ENCODE peak calls at places on chromosomes 16 and 17, in ten cellular contexts. H is epithelial cell of esophagus, N is tibial nerve, D is cardiac fibroblast, P is neural progenitor cell, I is Calu3, Z is neural crest cell, K is GM13977, R is lung, F is fibroblast of villous mesenchyme. M is an unnamed sample.

GRCh38 chr17:56213031-56213430 is 59.8 kb downstream of the ANKFN1 start:
- DNase-seq in H (no peak), N (no peak), D (no peak), P (no peak), I (no peak), Z (no peak), K (no peak), R (no peak), F (no peak), M (no peak)

GRCh38 chr17:40582328-40582901 is 17.1 kb upstream of the CCR7 start:
- DNase-seq in H (peak; percentile 91), N (no peak), D (no peak), P (no peak), I (peak; percentile 60), Z (no peak), K (no peak), R (peak; percentile 47), F (no peak), M (no peak)

GRCh38 chr17:62064029-62064790 is 868 bp downstream of the MED13 start:
- DNase-seq in H (peak; percentile 66), N (no peak), D (peak; percentile 42), P (no peak), I (no peak), Z (no peak), K (peak; percentile 52), R (no peak), F (peak; percentile 39), M (no peak)

GRCh38 chr17:55571095-55571494 is 59.8 kb upstream of the SMIM36 start:
- DNase-seq in H (peak; percentile 22), N (no peak), D (no peak), P (no peak), I (no peak), Z (no peak), K (no peak), R (no peak), F (no peak), M (no peak)

GRCh38 chr17:80862341-80862969 is 129.2 kb upstream of the CHMP6 start:
- DNase-seq in H (no peak), N (no peak), D (no peak), P (no peak), I (no peak), Z (no peak), K (no peak), R (no peak), F (no peak), M (no peak)

GRCh38 chr17:40551091-40551873 is 14.0 kb downstream of the CCR7 start:
- DNase-seq in H (peak; percentile 78), N (peak; percentile 70), D (peak; percentile 99), P (no peak), I (no peak), Z (no peak), K (no peak), R (peak; percentile 85), F (peak; percentile 100), M (peak; percentile 95)

GRCh38 chr16:82715833-82716232 is 89.1 kb downstream of the CDH13 start:
- DNase-seq in H (no peak), N (no peak), D (peak; percentile 29), P (no peak), I (no peak), Z (no peak), K (no peak), R (no peak), F (no peak), M (no peak)

GRCh38 chr17:50499270-50499669 is 9.0 kb upstream of the MYCBPAP start:
- DNase-seq in H (no peak), N (no peak), D (no peak), P (no peak), I (no peak), Z (no peak), K (no peak), R (no peak), F (no peak), M (no peak)

GRCh38 chr16:58426095-58426494 is 33.8 kb downstream of the GINS3 start:
- DNase-seq in H (no peak), N (no peak), D (no peak), P (no peak), I (no peak), Z (no peak), K (no peak), R (no peak), F (no peak), M (no peak)

GRCh38 chr17:10316986-10317834 is 55.6 kb downstream of the MYH13 start:
- DNase-seq in H (no peak), N (no peak), D (peak; percentile 79), P (peak; percentile 72), I (no peak), Z (peak; percentile 50), K (peak; percentile 55), R (peak; percentile 70), F (peak; percentile 54), M (peak; percentile 65)

GRCh38 chr17:74070374-74070773 is 133.1 kb upstream of the RPL38 start:
- DNase-seq in H (no peak), N (no peak), D (no peak), P (no peak), I (no peak), Z (no peak), K (no peak), R (no peak), F (no peak), M (no peak)
- TF ChIP-seq CTCF in H (no peak), N (no peak), D (no peak), P (peak; percentile 20), I (no peak), Z (no peak), K (no peak), R (no peak), F (no peak), M (no peak)

DNA sequence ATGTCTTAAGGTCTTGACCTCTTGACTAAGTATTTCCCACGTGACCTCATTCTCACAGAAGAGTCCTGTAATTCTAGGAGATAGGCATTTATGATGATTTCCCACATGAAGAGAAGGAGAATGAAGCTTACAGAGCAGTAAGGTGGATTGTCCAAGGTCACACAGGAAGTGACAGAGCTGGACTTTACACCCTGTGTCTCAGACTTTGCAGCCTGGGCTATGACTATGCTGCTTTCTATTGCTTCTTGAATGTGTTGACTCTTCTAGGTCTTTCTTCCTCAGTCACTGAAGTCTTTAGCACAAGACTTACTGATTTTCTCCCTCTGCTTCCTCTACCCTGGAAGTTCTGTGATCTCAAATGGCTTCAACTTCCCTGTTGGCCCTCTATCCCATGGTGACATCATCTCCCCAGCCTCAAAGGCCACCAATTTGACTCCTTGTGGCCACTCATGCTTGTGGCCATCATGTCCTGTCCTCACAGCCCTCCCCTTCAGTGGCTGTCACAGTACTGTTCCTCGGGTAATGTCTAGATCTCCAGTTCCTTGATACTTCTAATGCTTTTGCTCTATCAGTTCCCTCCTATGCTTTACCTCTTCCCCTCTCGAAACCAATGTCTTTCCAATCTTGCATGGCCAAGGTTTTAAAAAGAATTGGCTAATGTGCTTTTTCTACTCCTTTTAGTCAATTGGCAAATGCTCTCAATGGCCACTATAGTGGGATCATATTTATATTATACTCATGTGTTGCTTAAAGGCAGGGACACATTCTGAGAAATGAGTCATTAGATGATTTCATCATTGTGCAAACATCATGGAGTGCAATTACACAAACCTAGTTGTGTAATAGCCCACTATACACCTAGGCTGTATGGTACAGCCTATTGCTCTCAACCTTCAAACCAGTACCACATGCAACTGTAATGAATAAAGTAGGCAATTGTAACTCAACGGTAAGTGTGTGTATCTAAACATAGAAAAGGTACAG is 181.1 kb downstream of the HS3ST3A1 start:
- DNase-seq in H (peak; percentile 73), N (no peak), D (peak; percentile 72), P (no peak), I (no peak), Z (no peak), K (no peak), R (no peak), F (peak; percentile 91), M (peak; percentile 75)
- TF ChIP-seq CTCF in H (no peak), N (no peak), D (no peak), P (no peak), I (no peak), Z (no peak), K (no peak), R (no peak), F (no peak), M (no peak)

GRCh38 chr17:18004345-18004744 is 31.7 kb downstream of the DRC3 start:
- DNase-seq in H (no peak), N (no peak), D (no peak), P (no peak), I (no peak), Z (no peak), K (no peak), R (no peak), F (no peak), M (no peak)

GRCh38 chr17:18005496-18005895 is 32.8 kb downstream of the DRC3 start:
- DNase-seq in H (no peak), N (no peak), D (no peak), P (no peak), I (no peak), Z (no peak), K (no peak), R (no peak), F (no peak), M (no peak)

GRCh38 chr17:18002171-18002570 is 29.5 kb downstream of the DRC3 start:
- DNase-seq in H (no peak), N (no peak), D (no peak), P (no peak), I (no peak), Z (no peak), K (no peak), R (no peak), F (peak; percentile 41), M (no peak)

GRCh38 chr17:18006495-18007239 is 32.3 kb downstream of the ATPAF2 start:
- DNase-seq in H (no peak), N (no peak), D (no peak), P (peak; percentile 46), I (no peak), Z (no peak), K (no peak), R (no peak), F (no peak), M (no peak)

GRCh38 chr17:18004901-18005305 is 32.2 kb downstream of the DRC3 start:
- DNase-seq in H (no peak), N (no peak), D (no peak), P (peak; percentile 42), I (no peak), Z (no peak), K (no peak), R (no peak), F (no peak), M (no peak)
- TF ChIP-seq CTCF in H (peak; percentile 50), N (no peak), D (peak; percentile 43), P (peak; percentile 43), I (no peak), Z (peak; percentile 46), K (no peak), R (no peak), F (peak; percentile 20), M (peak; percentile 52)

GRCh38 chr16:68382296-68382718 is 66.0 kb downstream of the SMPD3 start:
- DNase-seq in H (no peak), N (no peak), D (no peak), P (no peak), I (peak; percentile 23), Z (no peak), K (peak; percentile 66), R (no peak), F (no peak), M (no peak)
- TF ChIP-seq CTCF in H (peak; percentile 27), N (no peak), D (peak; percentile 30), P (peak; percentile 45), I (peak; percentile 72), Z (peak; percentile 44), K (peak; percentile 45), R (no peak), F (peak; percentile 38), M (peak; percentile 67)

GRCh38 chr17:1649116-1649843 is 386 bp downstream of the RILP start:
- DNase-seq in H (peak; percentile 92), N (peak; percentile 80), D (peak; percentile 91), P (peak; percentile 96), I (peak; percentile 78), Z (peak; percentile 67), K (peak; percentile 88), R (peak; percentile 82), F (peak; percentile 88), M (peak; percentile 85)
- TF ChIP-seq CTCF in H (no peak), N (peak; percentile 15), D (no peak), P (no peak), I (no peak), Z (peak; percentile 21), K (no peak), R (no peak), F (no peak), M (peak; percentile 40)